ENCODE peak calls at places on chromosomes 5 and 9, in eight cellular contexts. One of them, this sample, is unnamed.

GRCh38 chr9:87615547-87616148 is 110.3 kb upstream of the CTSL start:
- DNase-seq in NCI-H2081: no peak
- DNase-seq in ovary: no peak
- DNase-seq in esophagus muscularis mucosa: no peak
- DNase-seq in activated CD4-positive, alpha-beta T cell treated with anti-CD3 and anti-CD28 coated beads for 48 hours: no peak
- DNase-seq in A172: peak; percentile 36
- DNase-seq in fibroblast of the conjunctiva: no peak
- DNase-seq in ELR: no peak
- DNase-seq in this sample: no peak

GRCh38 chr9:130028493-130029222 is 14.3 kb downstream of the FNBP1 start:
- DNase-seq in NCI-H2081: no peak
- DNase-seq in ovary: no peak
- DNase-seq in esophagus muscularis mucosa: no peak
- DNase-seq in activated CD4-positive, alpha-beta T cell treated with anti-CD3 and anti-CD28 coated beads for 48 hours: no peak
- DNase-seq in A172: no peak
- DNase-seq in fibroblast of the conjunctiva: no peak
- DNase-seq in ELR: no peak
- DNase-seq in this sample: peak; percentile 31

GRCh38 chr9:124735121-124735520 is 36.0 kb downstream of the NR6A1 start:
- DNase-seq in NCI-H2081: no peak
- DNase-seq in ovary: no peak
- DNase-seq in esophagus muscularis mucosa: no peak
- DNase-seq in activated CD4-positive, alpha-beta T cell treated with anti-CD3 and anti-CD28 coated beads for 48 hours: no peak
- DNase-seq in A172: peak; percentile 64
- DNase-seq in fibroblast of the conjunctiva: no peak
- DNase-seq in ELR: peak; percentile 70
- DNase-seq in this sample: peak; percentile 27

GRCh38 chr5:116575635-116576042 is 1.0 kb upstream of the SEMA6A start:
- DNase-seq in NCI-H2081: no peak
- DNase-seq in ovary: peak; percentile 69
- DNase-seq in esophagus muscularis mucosa: no peak
- DNase-seq in activated CD4-positive, alpha-beta T cell treated with anti-CD3 and anti-CD28 coated beads for 48 hours: peak; percentile 7
- DNase-seq in A172: no peak
- DNase-seq in fibroblast of the conjunctiva: no peak
- DNase-seq in ELR: no peak
- DNase-seq in this sample: no peak

GRCh38 chr5:65203746-65204145 is 278.0 kb downstream of the ADAMTS6 start:
- DNase-seq in NCI-H2081: no peak
- DNase-seq in ovary: no peak
- DNase-seq in esophagus muscularis mucosa: no peak
- DNase-seq in activated CD4-positive, alpha-beta T cell treated with anti-CD3 and anti-CD28 coated beads for 48 hours: no peak
- DNase-seq in A172: peak; percentile 59
- DNase-seq in fibroblast of the conjunctiva: peak; percentile 84
- DNase-seq in ELR: peak; percentile 98
- DNase-seq in this sample: no peak

GRCh38 chr9:136858844-136859757 is 7.0 kb downstream of the MAMDC4 start:
- DNase-seq in NCI-H2081: peak; percentile 3
- DNase-seq in ovary: peak; percentile 41
- DNase-seq in esophagus muscularis mucosa: no peak
- DNase-seq in activated CD4-positive, alpha-beta T cell treated with anti-CD3 and anti-CD28 coated beads for 48 hours: no peak
- DNase-seq in A172: peak; percentile 71
- DNase-seq in fibroblast of the conjunctiva: peak; percentile 35
- DNase-seq in ELR: no peak
- DNase-seq in this sample: no peak

GRCh38 chr5:78649220-78649700 is 688 bp upstream of the LHFPL2 start:
- DNase-seq in NCI-H2081: no peak
- DNase-seq in ovary: no peak
- DNase-seq in esophagus muscularis mucosa: no peak
- DNase-seq in activated CD4-positive, alpha-beta T cell treated with anti-CD3 and anti-CD28 coated beads for 48 hours: no peak
- DNase-seq in A172: peak; percentile 33
- DNase-seq in fibroblast of the conjunctiva: no peak
- DNase-seq in ELR: peak; percentile 47
- DNase-seq in this sample: peak; percentile 20

GRCh38 chr5:140243855-140244254 is 59.0 kb downstream of the PFDN1 start:
- DNase-seq in NCI-H2081: peak; percentile 93
- DNase-seq in ovary: no peak
- DNase-seq in esophagus muscularis mucosa: no peak
- DNase-seq in activated CD4-positive, alpha-beta T cell treated with anti-CD3 and anti-CD28 coated beads for 48 hours: no peak
- DNase-seq in A172: no peak
- DNase-seq in fibroblast of the conjunctiva: no peak
- DNase-seq in ELR: no peak
- DNase-seq in this sample: no peak

GRCh38 chr5:17477553-17478265 is 20.3 kb upstream of the TAF11L2 start:
- DNase-seq in NCI-H2081: no peak
- DNase-seq in ovary: no peak
- DNase-seq in esophagus muscularis mucosa: no peak
- DNase-seq in activated CD4-positive, alpha-beta T cell treated with anti-CD3 and anti-CD28 coated beads for 48 hours: no peak
- DNase-seq in A172: no peak
- DNase-seq in fibroblast of the conjunctiva: no peak
- DNase-seq in ELR: no peak
- DNase-seq in this sample: no peak

GRCh38 chr5:68352166-68352565 is 136.6 kb downstream of the PIK3R1 start:
- DNase-seq in NCI-H2081: no peak
- DNase-seq in ovary: no peak
- DNase-seq in esophagus muscularis mucosa: no peak
- DNase-seq in activated CD4-positive, alpha-beta T cell treated with anti-CD3 and anti-CD28 coated beads for 48 hours: no peak
- DNase-seq in A172: no peak
- DNase-seq in fibroblast of the conjunctiva: no peak
- DNase-seq in ELR: no peak
- DNase-seq in this sample: no peak

GRCh38 chr9:124255222-124255621 is 2.5 kb upstream of the NEK6 start:
- DNase-seq in NCI-H2081: no peak
- DNase-seq in ovary: no peak
- DNase-seq in esophagus muscularis mucosa: no peak
- DNase-seq in activated CD4-positive, alpha-beta T cell treated with anti-CD3 and anti-CD28 coated beads for 48 hours: no peak
- DNase-seq in A172: no peak
- DNase-seq in fibroblast of the conjunctiva: no peak
- DNase-seq in ELR: no peak
- DNase-seq in this sample: no peak

GRCh38 chr9:131817627-131818026 is 77.8 kb upstream of the RAPGEF1 start:
- DNase-seq in NCI-H2081: peak; percentile 98
- DNase-seq in ovary: no peak
- DNase-seq in esophagus muscularis mucosa: no peak
- DNase-seq in activated CD4-positive, alpha-beta T cell treated with anti-CD3 and anti-CD28 coated beads for 48 hours: no peak
- DNase-seq in A172: no peak
- DNase-seq in fibroblast of the conjunctiva: no peak
- DNase-seq in ELR: no peak
- DNase-seq in this sample: no peak

GRCh38 chr5:135569755-135570452 is 8.9 kb downstream of the CXCL14 start:
- DNase-seq in NCI-H2081: peak; percentile 45
- DNase-seq in ovary: no peak
- DNase-seq in esophagus muscularis mucosa: no peak
- DNase-seq in activated CD4-positive, alpha-beta T cell treated with anti-CD3 and anti-CD28 coated beads for 48 hours: peak; percentile 20
- DNase-seq in A172: peak; percentile 41
- DNase-seq in fibroblast of the conjunctiva: peak; percentile 10
- DNase-seq in ELR: peak; percentile 57
- DNase-seq in this sample: no peak

GRCh38 chr9:86772289-86772982 is 174.9 kb downstream of the GAS1 start:
- DNase-seq in NCI-H2081: no peak
- DNase-seq in ovary: no peak
- DNase-seq in esophagus muscularis mucosa: peak; percentile 14
- DNase-seq in activated CD4-positive, alpha-beta T cell treated with anti-CD3 and anti-CD28 coated beads for 48 hours: no peak
- DNase-seq in A172: no peak
- DNase-seq in fibroblast of the conjunctiva: no peak
- DNase-seq in ELR: no peak
- DNase-seq in this sample: no peak

GRCh38 chr5:147310059-147310704 is 75.4 kb downstream of the STK32A start:
- DNase-seq in NCI-H2081: peak; percentile 72
- DNase-seq in ovary: peak; percentile 16
- DNase-seq in esophagus muscularis mucosa: no peak
- DNase-seq in activated CD4-positive, alpha-beta T cell treated with anti-CD3 and anti-CD28 coated beads for 48 hours: no peak
- DNase-seq in A172: peak; percentile 96
- DNase-seq in fibroblast of the conjunctiva: peak; percentile 20
- DNase-seq in ELR: peak; percentile 69
- DNase-seq in this sample: peak; percentile 95

This sample was measured in dermis microvascular lymphatic vessel endothelial cell.